ENCODE peak calls at places on chromosomes 1 and 21, in six cellular contexts. Y, H, C, W, O and M are unnamed samples.

GRCh38 chr1:26820784-26821269 is 5.7 kb upstream of the ZDHHC18 start:
- DNase-seq in Y (no peak), H (no peak), C (no peak), W (no peak), O (no peak), M (no peak)

GRCh38 chr1:107594541-107594940 is 370.4 kb downstream of the VAV3 start:
- DNase-seq in Y (no peak), H (no peak), C (no peak), W (no peak), O (no peak), M (no peak)

GRCh38 chr1:5744911-5745431 is 247.3 kb downstream of the NPHP4 start:
- DNase-seq in Y (no peak), H (no peak), C (peak), W (no peak), O (no peak), M (no peak)

GRCh38 chr21:28900481-28900880 is 92.2 kb downstream of the LTN1 start:
- DNase-seq in Y (no peak), H (no peak), C (no peak), W (no peak), O (no peak), M (no peak)

GRCh38 chr1:15941899-15942660 is 33.8 kb downstream of the ZBTB17 start:
- DNase-seq in Y (no peak), H (no peak), C (no peak), W (no peak), O (no peak), M (no peak)

GRCh38 chr1:31781138-31782065 is 17.3 kb upstream of the ADGRB2 start:
- DNase-seq in Y (no peak), H (peak), C (no peak), W (no peak), O (no peak), M (no peak)

GRCh38 chr1:111199881-111200801 is at the start of gene DENND2D:
- DNase-seq in Y (peak), H (no peak), C (peak), W (no peak), O (no peak), M (no peak)

GRCh38 chr1:243254233-243254926 is 701 bp downstream of the CEP170 start:
- DNase-seq in Y (peak), H (peak), C (peak), W (peak), O (no peak), M (peak)

GRCh38 chr1:62321438-62321837 is 2.2 kb upstream of the KANK4 start:
- DNase-seq in Y (no peak), H (no peak), C (no peak), W (peak), O (peak), M (peak)

GRCh38 chr1:184493987-184494388 is 107.2 kb downstream of the C1orf21 start:
- DNase-seq in Y (peak), H (no peak), C (no peak), W (no peak), O (no peak), M (no peak)

GRCh38 chr1:185719021-185719420 is 15.2 kb upstream of the HMCN1 start:
- DNase-seq in Y (peak), H (no peak), C (no peak), W (peak), O (no peak), M (peak)

GRCh38 chr1:233652536-233652935 is 38.6 kb downstream of the KCNK1 start:
- DNase-seq in Y (no peak), H (no peak), C (no peak), W (no peak), O (no peak), M (no peak)

GRCh38 chr1:92784051-92784638 is 763 bp downstream of the EVI5 start:
- DNase-seq in Y (peak), H (peak), C (no peak), W (peak), O (no peak), M (peak)

GRCh38 chr1:86703696-86704455 is 500 bp upstream of the SH3GLB1 start:
- DNase-seq in Y (no peak), H (no peak), C (no peak), W (no peak), O (peak), M (no peak)

GRCh38 chr1:92211166-92211565 is 6.5 kb upstream of the C1orf146 start:
- DNase-seq in Y (no peak), H (no peak), C (no peak), W (peak), O (no peak), M (peak)

GRCh38 chr1:55898191-55898590 is 681.2 kb downstream of the PLPP3 start:
- DNase-seq in Y (no peak), H (no peak), C (no peak), W (peak), O (no peak), M (peak)

GRCh38 chr1:55894521-55894920 is 679.4 kb upstream of the USP24 start:
- DNase-seq in Y (no peak), H (no peak), C (no peak), W (peak), O (no peak), M (peak)

GRCh38 chr1:55888685-55889317 is 673.6 kb upstream of the USP24 start:
- DNase-seq in Y (no peak), H (no peak), C (no peak), W (no peak), O (no peak), M (no peak)

GRCh38 chr1:55896210-55896609 is 681.0 kb upstream of the USP24 start:
- DNase-seq in Y (no peak), H (no peak), C (no peak), W (no peak), O (no peak), M (no peak)

DNA sequence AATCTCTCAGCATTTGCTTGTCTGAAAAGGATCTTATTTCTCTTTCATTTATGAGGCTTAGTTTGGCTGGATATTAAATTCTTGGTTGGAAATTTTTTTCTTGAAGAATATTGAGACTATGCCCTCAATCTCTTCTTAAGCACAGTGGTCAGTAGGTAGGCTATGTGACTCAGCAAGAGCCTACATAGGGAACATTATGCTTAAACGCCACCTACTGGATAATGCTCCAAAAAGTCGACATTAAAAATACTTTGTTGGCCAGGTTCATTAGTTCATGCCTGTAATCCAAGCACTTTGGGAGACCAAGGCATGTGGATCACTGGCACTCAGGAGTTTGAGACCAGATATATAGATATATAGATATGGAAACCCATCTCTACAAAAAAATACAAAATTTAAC is 678.0 kb upstream of the USP24 start:
- DNase-seq in Y (no peak), H (no peak), C (no peak), W (peak), O (no peak), M (peak)
- TF ChIP-seq CTCF in Y (peak), H (no peak), C (no peak), W (peak), O (peak), M (no peak)

GRCh38 chr1:147641695-147642592 is 28.4 kb downstream of the ACP6 start:
- DNase-seq in Y (peak), H (peak), C (no peak), W (peak), O (peak), M (peak)
- H3K4me3 ChIP-seq in Y (no peak), H (no peak), C (no peak), W (no peak), O (no peak), M (no peak)

DNA sequence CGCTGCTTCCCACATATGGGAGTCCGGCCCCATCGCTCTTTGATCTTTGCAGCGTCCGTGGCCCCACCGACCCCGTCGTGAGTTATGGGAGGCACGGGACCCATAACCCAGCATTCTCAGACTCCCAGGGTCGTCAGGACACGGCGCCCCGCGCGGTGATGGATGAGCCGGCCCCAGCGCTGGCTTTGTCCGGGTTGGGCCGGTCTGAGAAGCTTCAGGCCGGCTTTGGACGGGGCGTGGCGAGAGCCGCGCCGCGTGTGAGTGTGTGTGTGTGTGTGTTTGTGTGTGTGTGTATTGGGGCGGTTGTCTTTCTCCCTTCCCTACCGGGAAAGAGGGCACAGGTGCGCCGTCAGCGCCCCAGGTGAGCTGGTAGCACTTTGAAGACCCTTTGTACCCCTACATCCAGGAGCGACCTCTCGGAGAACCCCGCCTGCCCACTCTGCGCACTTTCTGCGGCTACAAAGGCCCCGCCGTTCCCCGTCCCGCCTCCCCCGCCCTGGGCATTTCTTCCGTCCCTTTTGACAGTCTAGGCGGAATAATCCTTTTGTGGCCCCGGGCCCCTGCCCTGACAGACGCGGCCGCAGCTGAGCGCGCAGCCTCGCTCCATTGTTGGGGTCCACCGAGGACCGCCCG is 725 bp upstream of the DRAXIN start:
- DNase-seq in Y (no peak), H (no peak), C (no peak), W (no peak), O (no peak), M (no peak)
- TF ChIP-seq CTCF in Y (no peak), H (no peak), C (no peak), W (no peak), O (no peak), M (no peak)

GRCh38 chr1:152188673-152189591 is 29.9 kb upstream of the RPTN start:
- DNase-seq in Y (peak), H (peak), C (peak), W (peak), O (peak), M (peak)
- H3K4me3 ChIP-seq in Y (peak), H (peak), C (peak), W (peak), O (peak), M (peak)

GRCh38 chr1:159924025-159924790 is 1.1 kb downstream of the TAGLN2 start:
- DNase-seq in Y (peak), H (peak), C (peak), W (peak), O (no peak), M (peak)
- TF ChIP-seq CTCF in Y (peak), H (no peak), C (no peak), W (peak), O (no peak), M (no peak)

GRCh38 chr1:117754061-117754969 is 148.5 kb downstream of the TENT5C start:
- DNase-seq in Y (peak), H (peak), C (no peak), W (peak), O (no peak), M (peak)
- H3K4me3 ChIP-seq in Y (no peak), H (no peak), C (no peak), W (no peak), O (no peak), M (peak)

GRCh38 chr1:36351222-36351977 is 28.0 kb upstream of the EVA1B start:
- DNase-seq in Y (no peak), H (no peak), C (no peak), W (peak), O (no peak), M (peak)
- TF ChIP-seq CTCF in Y (no peak), H (no peak), C (no peak), W (no peak), O (no peak), M (peak)

GRCh38 chr1:227314014-227314848 is 4.1 kb downstream of the CDC42BPA start:
- DNase-seq in Y (no peak), H (no peak), C (no peak), W (no peak), O (no peak), M (no peak)
- H3K4me3 ChIP-seq in Y (peak), H (peak), C (peak), W (peak), O (peak), M (peak)

GRCh38 chr1:19373206-19374126 is 61.3 kb downstream of the SLC66A1 start:
- DNase-seq in Y (no peak), H (peak), C (no peak), W (no peak), O (no peak), M (no peak)

GRCh38 chr1:19372602-19373001 is 60.5 kb downstream of the SLC66A1 start:
- DNase-seq in Y (no peak), H (peak), C (no peak), W (no peak), O (no peak), M (no peak)

GRCh38 chr1:19374926-19375325 is 62.8 kb downstream of the SLC66A1 start:
- DNase-seq in Y (no peak), H (no peak), C (no peak), W (no peak), O (no peak), M (no peak)

GRCh38 chr1:19375621-19376020 is 63.5 kb downstream of the SLC66A1 start:
- DNase-seq in Y (no peak), H (no peak), C (no peak), W (no peak), O (no peak), M (no peak)

GRCh38 chr1:19374402-19374801 is 62.3 kb downstream of the SLC66A1 start:
- DNase-seq in Y (no peak), H (no peak), C (no peak), W (no peak), O (no peak), M (no peak)
- TF ChIP-seq CTCF in Y (no peak), H (no peak), C (no peak), W (peak), O (no peak), M (peak)

GRCh38 chr1:159845751-159846531 is 16.5 kb downstream of the VSIG8 start:
- DNase-seq in Y (no peak), H (no peak), C (no peak), W (no peak), O (no peak), M (no peak)
- H3K4me3 ChIP-seq in Y (no peak), H (no peak), C (no peak), W (no peak), O (no peak), M (no peak)